ENCODE peak calls at places on chromosomes 16 and 17, in ten cellular contexts. One of them, this sample, is unnamed.

GRCh38 chr17:19322861-19323260 is 39.7 kb downstream of the B9D1 start:
- DNase-seq in activated CD8-positive, alpha-beta T cell treated with anti-CD3 and anti-CD28 coated beads, Interleukin-2, amount 10 ng/mL, durations not matched to agents 7 days and 5 days: no peak
- DNase-seq in fibroblast of mammary gland: no peak
- DNase-seq in CD8-positive, alpha-beta T cell: no peak
- DNase-seq in HTR-8/SVneo: no peak
- DNase-seq in heart right ventricle: no peak
- DNase-seq in NCI-H2171 treated with DMSO at 0.1 percent for 48 hours: no peak
- DNase-seq in upper lobe of right lung: no peak
- DNase-seq in neural crest cell: no peak
- DNase-seq in psoas muscle: no peak
- DNase-seq in this sample: no peak

GRCh38 chr16:75385507-75386152 is 47.7 kb downstream of the CFDP1 start:
- DNase-seq in NCI-H2171 treated with DMSO at 0.1 percent for 48 hours: peak
- DNase-seq in heart right ventricle: peak
- DNase-seq in CD8-positive, alpha-beta T cell: no peak
- DNase-seq in upper lobe of right lung: no peak
- DNase-seq in HTR-8/SVneo: peak
- DNase-seq in fibroblast of mammary gland: peak
- DNase-seq in activated CD8-positive, alpha-beta T cell treated with anti-CD3 and anti-CD28 coated beads, Interleukin-2, amount 10 ng/mL, durations not matched to agents 7 days and 5 days: peak
- DNase-seq in neural crest cell: no peak
- DNase-seq in psoas muscle: no peak
- DNase-seq in this sample: no peak

GRCh38 chr16:76796978-76797377 is 394.0 kb upstream of the MON1B start:
- DNase-seq in activated CD8-positive, alpha-beta T cell treated with anti-CD3 and anti-CD28 coated beads, Interleukin-2, amount 10 ng/mL, durations not matched to agents 7 days and 5 days: no peak
- DNase-seq in neural crest cell: no peak
- DNase-seq in NCI-H2171 treated with DMSO at 0.1 percent for 48 hours: no peak
- DNase-seq in heart right ventricle: no peak
- DNase-seq in psoas muscle: no peak
- DNase-seq in fibroblast of mammary gland: no peak
- DNase-seq in CD8-positive, alpha-beta T cell: no peak
- DNase-seq in upper lobe of right lung: no peak
- DNase-seq in HTR-8/SVneo: no peak
- DNase-seq in this sample: no peak

GRCh38 chr17:19315104-19315503 is 47.4 kb downstream of the B9D1 start:
- DNase-seq in HTR-8/SVneo: no peak
- DNase-seq in fibroblast of mammary gland: no peak
- DNase-seq in psoas muscle: no peak
- DNase-seq in upper lobe of right lung: peak
- DNase-seq in NCI-H2171 treated with DMSO at 0.1 percent for 48 hours: no peak
- DNase-seq in CD8-positive, alpha-beta T cell: no peak
- DNase-seq in neural crest cell: no peak
- DNase-seq in heart right ventricle: no peak
- DNase-seq in activated CD8-positive, alpha-beta T cell treated with anti-CD3 and anti-CD28 coated beads, Interleukin-2, amount 10 ng/mL, durations not matched to agents 7 days and 5 days: no peak
- DNase-seq in this sample: no peak

GRCh38 chr16:87806608-87807546 is 41.1 kb upstream of the KLHDC4 start:
- DNase-seq in heart right ventricle: peak
- DNase-seq in HTR-8/SVneo: peak
- DNase-seq in CD8-positive, alpha-beta T cell: peak
- DNase-seq in psoas muscle: no peak
- DNase-seq in neural crest cell: no peak
- DNase-seq in activated CD8-positive, alpha-beta T cell treated with anti-CD3 and anti-CD28 coated beads, Interleukin-2, amount 10 ng/mL, durations not matched to agents 7 days and 5 days: peak
- DNase-seq in upper lobe of right lung: peak
- DNase-seq in fibroblast of mammary gland: peak
- DNase-seq in NCI-H2171 treated with DMSO at 0.1 percent for 48 hours: peak
- DNase-seq in this sample: peak

GRCh38 chr16:51045186-51045585 is 105.9 kb downstream of the SALL1 start:
- DNase-seq in fibroblast of mammary gland: no peak
- DNase-seq in HTR-8/SVneo: no peak
- DNase-seq in upper lobe of right lung: no peak
- DNase-seq in CD8-positive, alpha-beta T cell: no peak
- DNase-seq in neural crest cell: no peak
- DNase-seq in activated CD8-positive, alpha-beta T cell treated with anti-CD3 and anti-CD28 coated beads, Interleukin-2, amount 10 ng/mL, durations not matched to agents 7 days and 5 days: no peak
- DNase-seq in psoas muscle: no peak
- DNase-seq in NCI-H2171 treated with DMSO at 0.1 percent for 48 hours: no peak
- DNase-seq in heart right ventricle: no peak
- DNase-seq in this sample: no peak

GRCh38 chr16:67951485-67951884 is 7.6 kb upstream of the LCAT start:
- DNase-seq in HTR-8/SVneo: no peak
- DNase-seq in psoas muscle: no peak
- DNase-seq in upper lobe of right lung: no peak
- DNase-seq in CD8-positive, alpha-beta T cell: no peak
- DNase-seq in NCI-H2171 treated with DMSO at 0.1 percent for 48 hours: no peak
- DNase-seq in activated CD8-positive, alpha-beta T cell treated with anti-CD3 and anti-CD28 coated beads, Interleukin-2, amount 10 ng/mL, durations not matched to agents 7 days and 5 days: no peak
- DNase-seq in heart right ventricle: peak
- DNase-seq in neural crest cell: no peak
- DNase-seq in fibroblast of mammary gland: no peak
- DNase-seq in this sample: no peak

GRCh38 chr16:6643083-6643686 is 689.5 kb upstream of the RBFOX1 start:
- DNase-seq in psoas muscle: no peak
- DNase-seq in HTR-8/SVneo: peak
- DNase-seq in upper lobe of right lung: no peak
- DNase-seq in NCI-H2171 treated with DMSO at 0.1 percent for 48 hours: peak
- DNase-seq in heart right ventricle: peak
- DNase-seq in activated CD8-positive, alpha-beta T cell treated with anti-CD3 and anti-CD28 coated beads, Interleukin-2, amount 10 ng/mL, durations not matched to agents 7 days and 5 days: peak
- DNase-seq in neural crest cell: peak
- DNase-seq in CD8-positive, alpha-beta T cell: no peak
- DNase-seq in fibroblast of mammary gland: peak
- DNase-seq in this sample: peak

GRCh38 chr17:10713336-10713735 is 15.9 kb downstream of the ADPRM start:
- DNase-seq in neural crest cell: no peak
- DNase-seq in HTR-8/SVneo: no peak
- DNase-seq in upper lobe of right lung: no peak
- DNase-seq in psoas muscle: no peak
- DNase-seq in fibroblast of mammary gland: no peak
- DNase-seq in CD8-positive, alpha-beta T cell: no peak
- DNase-seq in activated CD8-positive, alpha-beta T cell treated with anti-CD3 and anti-CD28 coated beads, Interleukin-2, amount 10 ng/mL, durations not matched to agents 7 days and 5 days: no peak
- DNase-seq in heart right ventricle: no peak
- DNase-seq in NCI-H2171 treated with DMSO at 0.1 percent for 48 hours: no peak
- DNase-seq in this sample: no peak

GRCh38 chr17:36486204-36487194 is at the start of gene ZNHIT3:
- DNase-seq in HTR-8/SVneo: peak
- DNase-seq in neural crest cell: peak
- DNase-seq in CD8-positive, alpha-beta T cell: peak
- DNase-seq in upper lobe of right lung: peak
- DNase-seq in heart right ventricle: peak
- DNase-seq in activated CD8-positive, alpha-beta T cell treated with anti-CD3 and anti-CD28 coated beads, Interleukin-2, amount 10 ng/mL, durations not matched to agents 7 days and 5 days: peak
- DNase-seq in fibroblast of mammary gland: peak
- DNase-seq in NCI-H2171 treated with DMSO at 0.1 percent for 48 hours: peak
- DNase-seq in psoas muscle: peak
- DNase-seq in this sample: peak

GRCh38 chr16:14347706-14348105 is 276.6 kb downstream of the MRTFB start:
- DNase-seq in CD8-positive, alpha-beta T cell: no peak
- DNase-seq in fibroblast of mammary gland: no peak
- DNase-seq in upper lobe of right lung: no peak
- DNase-seq in NCI-H2171 treated with DMSO at 0.1 percent for 48 hours: no peak
- DNase-seq in psoas muscle: no peak
- DNase-seq in heart right ventricle: peak
- DNase-seq in neural crest cell: no peak
- DNase-seq in HTR-8/SVneo: no peak
- DNase-seq in activated CD8-positive, alpha-beta T cell treated with anti-CD3 and anti-CD28 coated beads, Interleukin-2, amount 10 ng/mL, durations not matched to agents 7 days and 5 days: no peak
- DNase-seq in this sample: no peak

GRCh38 chr17:83064732-83065659 is 14.4 kb upstream of the METRNL start:
- DNase-seq in fibroblast of mammary gland: no peak
- DNase-seq in HTR-8/SVneo: no peak
- DNase-seq in neural crest cell: no peak
- DNase-seq in psoas muscle: peak
- DNase-seq in NCI-H2171 treated with DMSO at 0.1 percent for 48 hours: no peak
- DNase-seq in activated CD8-positive, alpha-beta T cell treated with anti-CD3 and anti-CD28 coated beads, Interleukin-2, amount 10 ng/mL, durations not matched to agents 7 days and 5 days: no peak
- DNase-seq in upper lobe of right lung: peak
- DNase-seq in heart right ventricle: no peak
- DNase-seq in CD8-positive, alpha-beta T cell: no peak
- DNase-seq in this sample: no peak

GRCh38 chr17:3980381-3980975 is 16.2 kb upstream of the ATP2A3 start:
- DNase-seq in fibroblast of mammary gland: no peak
- DNase-seq in psoas muscle: peak
- DNase-seq in activated CD8-positive, alpha-beta T cell treated with anti-CD3 and anti-CD28 coated beads, Interleukin-2, amount 10 ng/mL, durations not matched to agents 7 days and 5 days: no peak
- DNase-seq in HTR-8/SVneo: no peak
- DNase-seq in heart right ventricle: no peak
- DNase-seq in NCI-H2171 treated with DMSO at 0.1 percent for 48 hours: peak
- DNase-seq in neural crest cell: no peak
- DNase-seq in CD8-positive, alpha-beta T cell: no peak
- DNase-seq in upper lobe of right lung: no peak
- DNase-seq in this sample: no peak

GRCh38 chr17:7579001-7579838 is at the start of gene CD68:
- DNase-seq in activated CD8-positive, alpha-beta T cell treated with anti-CD3 and anti-CD28 coated beads, Interleukin-2, amount 10 ng/mL, durations not matched to agents 7 days and 5 days: peak
- DNase-seq in fibroblast of mammary gland: peak
- DNase-seq in NCI-H2171 treated with DMSO at 0.1 percent for 48 hours: peak
- DNase-seq in heart right ventricle: peak
- DNase-seq in HTR-8/SVneo: peak
- DNase-seq in neural crest cell: no peak
- DNase-seq in upper lobe of right lung: peak
- DNase-seq in psoas muscle: peak
- DNase-seq in CD8-positive, alpha-beta T cell: peak
- DNase-seq in this sample: no peak

This sample was measured in retina.